ENCODE peak calls at places on chromosomes 1 and 21, in nine cellular contexts. One of them, this sample, is unnamed.

GRCh38 chr1:206766251-206766856 is 4.2 kb upstream of the IL19 start:
- DNase-seq in neural crest cell: no peak
- DNase-seq in stimulated activated CD4-positive, alpha-beta T cell treated with anti-CD3 and anti-CD28 coated beads, Interleukin-15, amount 100 ng/mL, for 1 hour: peak
- DNase-seq in SK-MEL-5: no peak
- DNase-seq in LoVo: peak
- DNase-seq in KBM-7: peak
- DNase-seq in activated naive CD4-positive, alpha-beta T cell treated with anti-CD3 and anti-CD28 coated beads, Interleukin-2, amount 50 U/mL, for 72 hours: peak
- DNase-seq in GM10248: peak
- DNase-seq in AG08396: peak
- DNase-seq in this sample: peak

GRCh38 chr21:36517366-36518075 is 37.6 kb upstream of the CLDN14 start:
- DNase-seq in SK-MEL-5: no peak
- DNase-seq in activated naive CD4-positive, alpha-beta T cell treated with anti-CD3 and anti-CD28 coated beads, Interleukin-2, amount 50 U/mL, for 72 hours: no peak
- DNase-seq in GM10248: no peak
- DNase-seq in neural crest cell: no peak
- DNase-seq in LoVo: no peak
- DNase-seq in AG08396: no peak
- DNase-seq in KBM-7: no peak
- DNase-seq in stimulated activated CD4-positive, alpha-beta T cell treated with anti-CD3 and anti-CD28 coated beads, Interleukin-15, amount 100 ng/mL, for 1 hour: no peak
- DNase-seq in this sample: no peak

GRCh38 chr1:2989976-2990375 is 31.3 kb upstream of the ACTRT2 start:
- DNase-seq in GM10248: no peak
- DNase-seq in activated naive CD4-positive, alpha-beta T cell treated with anti-CD3 and anti-CD28 coated beads, Interleukin-2, amount 50 U/mL, for 72 hours: no peak
- DNase-seq in neural crest cell: no peak
- DNase-seq in KBM-7: no peak
- DNase-seq in LoVo: no peak
- DNase-seq in stimulated activated CD4-positive, alpha-beta T cell treated with anti-CD3 and anti-CD28 coated beads, Interleukin-15, amount 100 ng/mL, for 1 hour: no peak
- DNase-seq in SK-MEL-5: no peak
- DNase-seq in AG08396: no peak
- DNase-seq in this sample: no peak

GRCh38 chr1:41915786-41916571 is 2.7 kb downstream of the HIVEP3 start:
- DNase-seq in stimulated activated CD4-positive, alpha-beta T cell treated with anti-CD3 and anti-CD28 coated beads, Interleukin-15, amount 100 ng/mL, for 1 hour: no peak
- DNase-seq in LoVo: no peak
- DNase-seq in neural crest cell: no peak
- DNase-seq in SK-MEL-5: no peak
- DNase-seq in AG08396: no peak
- DNase-seq in KBM-7: no peak
- DNase-seq in activated naive CD4-positive, alpha-beta T cell treated with anti-CD3 and anti-CD28 coated beads, Interleukin-2, amount 50 U/mL, for 72 hours: no peak
- DNase-seq in GM10248: no peak
- DNase-seq in this sample: no peak

GRCh38 chr1:208741296-208741695 is 497.1 kb upstream of the PLXNA2 start:
- DNase-seq in neural crest cell: no peak
- DNase-seq in AG08396: no peak
- DNase-seq in activated naive CD4-positive, alpha-beta T cell treated with anti-CD3 and anti-CD28 coated beads, Interleukin-2, amount 50 U/mL, for 72 hours: no peak
- DNase-seq in SK-MEL-5: no peak
- DNase-seq in stimulated activated CD4-positive, alpha-beta T cell treated with anti-CD3 and anti-CD28 coated beads, Interleukin-15, amount 100 ng/mL, for 1 hour: no peak
- DNase-seq in GM10248: no peak
- DNase-seq in KBM-7: no peak
- DNase-seq in LoVo: no peak
- DNase-seq in this sample: no peak

GRCh38 chr1:246933893-246934292 is 2.1 kb upstream of the AHCTF1 start:
- DNase-seq in stimulated activated CD4-positive, alpha-beta T cell treated with anti-CD3 and anti-CD28 coated beads, Interleukin-15, amount 100 ng/mL, for 1 hour: no peak
- DNase-seq in GM10248: no peak
- DNase-seq in LoVo: no peak
- DNase-seq in SK-MEL-5: no peak
- DNase-seq in KBM-7: no peak
- DNase-seq in neural crest cell: no peak
- DNase-seq in activated naive CD4-positive, alpha-beta T cell treated with anti-CD3 and anti-CD28 coated beads, Interleukin-2, amount 50 U/mL, for 72 hours: no peak
- DNase-seq in AG08396: no peak
- DNase-seq in this sample: no peak

GRCh38 chr1:206144605-206145004 is 27.4 kb upstream of the AVPR1B start:
- DNase-seq in KBM-7: no peak
- DNase-seq in LoVo: no peak
- DNase-seq in activated naive CD4-positive, alpha-beta T cell treated with anti-CD3 and anti-CD28 coated beads, Interleukin-2, amount 50 U/mL, for 72 hours: no peak
- DNase-seq in AG08396: no peak
- DNase-seq in stimulated activated CD4-positive, alpha-beta T cell treated with anti-CD3 and anti-CD28 coated beads, Interleukin-15, amount 100 ng/mL, for 1 hour: no peak
- DNase-seq in neural crest cell: no peak
- DNase-seq in SK-MEL-5: no peak
- DNase-seq in GM10248: no peak
- DNase-seq in this sample: no peak

GRCh38 chr1:220966874-220967631 is 87.8 kb downstream of the HLX start:
- DNase-seq in GM10248: no peak
- DNase-seq in KBM-7: no peak
- DNase-seq in neural crest cell: no peak
- DNase-seq in LoVo: no peak
- DNase-seq in SK-MEL-5: peak
- DNase-seq in stimulated activated CD4-positive, alpha-beta T cell treated with anti-CD3 and anti-CD28 coated beads, Interleukin-15, amount 100 ng/mL, for 1 hour: no peak
- DNase-seq in AG08396: no peak
- DNase-seq in activated naive CD4-positive, alpha-beta T cell treated with anti-CD3 and anti-CD28 coated beads, Interleukin-2, amount 50 U/mL, for 72 hours: no peak
- DNase-seq in this sample: no peak

GRCh38 chr1:208604295-208604694 is 360.1 kb upstream of the PLXNA2 start:
- DNase-seq in neural crest cell: no peak
- DNase-seq in SK-MEL-5: peak
- DNase-seq in stimulated activated CD4-positive, alpha-beta T cell treated with anti-CD3 and anti-CD28 coated beads, Interleukin-15, amount 100 ng/mL, for 1 hour: no peak
- DNase-seq in activated naive CD4-positive, alpha-beta T cell treated with anti-CD3 and anti-CD28 coated beads, Interleukin-2, amount 50 U/mL, for 72 hours: no peak
- DNase-seq in GM10248: peak
- DNase-seq in LoVo: no peak
- DNase-seq in KBM-7: no peak
- DNase-seq in AG08396: no peak
- DNase-seq in this sample: no peak

GRCh38 chr1:153771841-153772593 is 3.2 kb upstream of the SLC27A3 start:
- DNase-seq in SK-MEL-5: peak
- DNase-seq in AG08396: no peak
- DNase-seq in GM10248: no peak
- DNase-seq in stimulated activated CD4-positive, alpha-beta T cell treated with anti-CD3 and anti-CD28 coated beads, Interleukin-15, amount 100 ng/mL, for 1 hour: no peak
- DNase-seq in LoVo: no peak
- DNase-seq in activated naive CD4-positive, alpha-beta T cell treated with anti-CD3 and anti-CD28 coated beads, Interleukin-2, amount 50 U/mL, for 72 hours: no peak
- DNase-seq in KBM-7: peak
- DNase-seq in neural crest cell: peak
- DNase-seq in this sample: no peak

GRCh38 chr1:84715620-84716019 is 25.4 kb upstream of the SSX2IP start:
- DNase-seq in AG08396: no peak
- DNase-seq in activated naive CD4-positive, alpha-beta T cell treated with anti-CD3 and anti-CD28 coated beads, Interleukin-2, amount 50 U/mL, for 72 hours: no peak
- DNase-seq in LoVo: no peak
- DNase-seq in SK-MEL-5: no peak
- DNase-seq in KBM-7: no peak
- DNase-seq in GM10248: no peak
- DNase-seq in stimulated activated CD4-positive, alpha-beta T cell treated with anti-CD3 and anti-CD28 coated beads, Interleukin-15, amount 100 ng/mL, for 1 hour: no peak
- DNase-seq in neural crest cell: no peak
- DNase-seq in this sample: no peak

GRCh38 chr1:68100571-68100970 is 50.1 kb upstream of the DIRAS3 start:
- DNase-seq in AG08396: no peak
- DNase-seq in GM10248: no peak
- DNase-seq in neural crest cell: no peak
- DNase-seq in KBM-7: no peak
- DNase-seq in activated naive CD4-positive, alpha-beta T cell treated with anti-CD3 and anti-CD28 coated beads, Interleukin-2, amount 50 U/mL, for 72 hours: no peak
- DNase-seq in SK-MEL-5: no peak
- DNase-seq in stimulated activated CD4-positive, alpha-beta T cell treated with anti-CD3 and anti-CD28 coated beads, Interleukin-15, amount 100 ng/mL, for 1 hour: no peak
- DNase-seq in LoVo: no peak
- DNase-seq in this sample: no peak

GRCh38 chr21:34989337-34990151 is 59.6 kb downstream of the RUNX1 start:
- DNase-seq in activated naive CD4-positive, alpha-beta T cell treated with anti-CD3 and anti-CD28 coated beads, Interleukin-2, amount 50 U/mL, for 72 hours: peak
- DNase-seq in AG08396: no peak
- DNase-seq in neural crest cell: no peak
- DNase-seq in SK-MEL-5: no peak
- DNase-seq in KBM-7: no peak
- DNase-seq in GM10248: peak
- DNase-seq in LoVo: no peak
- DNase-seq in stimulated activated CD4-positive, alpha-beta T cell treated with anti-CD3 and anti-CD28 coated beads, Interleukin-15, amount 100 ng/mL, for 1 hour: peak
- DNase-seq in this sample: no peak

GRCh38 chr21:16075594-16076282 is 346.0 kb downstream of the USP25 start:
- DNase-seq in activated naive CD4-positive, alpha-beta T cell treated with anti-CD3 and anti-CD28 coated beads, Interleukin-2, amount 50 U/mL, for 72 hours: no peak
- DNase-seq in neural crest cell: no peak
- DNase-seq in AG08396: no peak
- DNase-seq in KBM-7: no peak
- DNase-seq in stimulated activated CD4-positive, alpha-beta T cell treated with anti-CD3 and anti-CD28 coated beads, Interleukin-15, amount 100 ng/mL, for 1 hour: no peak
- DNase-seq in GM10248: no peak
- DNase-seq in LoVo: no peak
- DNase-seq in SK-MEL-5: no peak
- DNase-seq in this sample: no peak

GRCh38 chr1:235011599-235012435 is 116.8 kb downstream of the TOMM20 start:
- DNase-seq in KBM-7: peak
- DNase-seq in stimulated activated CD4-positive, alpha-beta T cell treated with anti-CD3 and anti-CD28 coated beads, Interleukin-15, amount 100 ng/mL, for 1 hour: peak
- DNase-seq in GM10248: peak
- DNase-seq in AG08396: peak
- DNase-seq in LoVo: peak
- DNase-seq in activated naive CD4-positive, alpha-beta T cell treated with anti-CD3 and anti-CD28 coated beads, Interleukin-2, amount 50 U/mL, for 72 hours: peak
- DNase-seq in neural crest cell: no peak
- DNase-seq in SK-MEL-5: no peak
- DNase-seq in this sample: peak

GRCh38 chr1:32984090-32984828 is 19.6 kb upstream of the RNF19B start:
- DNase-seq in activated naive CD4-positive, alpha-beta T cell treated with anti-CD3 and anti-CD28 coated beads, Interleukin-2, amount 50 U/mL, for 72 hours: no peak
- DNase-seq in KBM-7: no peak
- DNase-seq in AG08396: peak
- DNase-seq in stimulated activated CD4-positive, alpha-beta T cell treated with anti-CD3 and anti-CD28 coated beads, Interleukin-15, amount 100 ng/mL, for 1 hour: no peak
- DNase-seq in neural crest cell: no peak
- DNase-seq in SK-MEL-5: no peak
- DNase-seq in GM10248: no peak
- DNase-seq in LoVo: no peak
- DNase-seq in this sample: no peak

GRCh38 chr1:9724706-9725476 is 73.4 kb downstream of the PIK3CD start:
- DNase-seq in neural crest cell: peak
- DNase-seq in KBM-7: peak
- DNase-seq in stimulated activated CD4-positive, alpha-beta T cell treated with anti-CD3 and anti-CD28 coated beads, Interleukin-15, amount 100 ng/mL, for 1 hour: peak
- DNase-seq in LoVo: peak
- DNase-seq in GM10248: peak
- DNase-seq in SK-MEL-5: peak
- DNase-seq in activated naive CD4-positive, alpha-beta T cell treated with anti-CD3 and anti-CD28 coated beads, Interleukin-2, amount 50 U/mL, for 72 hours: no peak
- DNase-seq in AG08396: peak
- DNase-seq in this sample: peak

GRCh38 chr1:150472606-150473200 is 14.5 kb upstream of the TARS2 start:
- DNase-seq in KBM-7: no peak
- DNase-seq in stimulated activated CD4-positive, alpha-beta T cell treated with anti-CD3 and anti-CD28 coated beads, Interleukin-15, amount 100 ng/mL, for 1 hour: no peak
- DNase-seq in neural crest cell: no peak
- DNase-seq in LoVo: no peak
- DNase-seq in AG08396: no peak
- DNase-seq in SK-MEL-5: no peak
- DNase-seq in activated naive CD4-positive, alpha-beta T cell treated with anti-CD3 and anti-CD28 coated beads, Interleukin-2, amount 50 U/mL, for 72 hours: no peak
- DNase-seq in GM10248: no peak
- DNase-seq in this sample: no peak

GRCh38 chr1:244048566-244049141 is 2.4 kb upstream of the ZBTB18 start:
- DNase-seq in AG08396: no peak
- DNase-seq in activated naive CD4-positive, alpha-beta T cell treated with anti-CD3 and anti-CD28 coated beads, Interleukin-2, amount 50 U/mL, for 72 hours: peak
- DNase-seq in SK-MEL-5: no peak
- DNase-seq in LoVo: peak
- DNase-seq in stimulated activated CD4-positive, alpha-beta T cell treated with anti-CD3 and anti-CD28 coated beads, Interleukin-15, amount 100 ng/mL, for 1 hour: no peak
- DNase-seq in KBM-7: no peak
- DNase-seq in neural crest cell: no peak
- DNase-seq in GM10248: no peak
- DNase-seq in this sample: no peak

GRCh38 chr1:45850017-45850416 is 46.6 kb downstream of the MAST2 start:
- DNase-seq in KBM-7: no peak
- DNase-seq in GM10248: no peak
- DNase-seq in AG08396: no peak
- DNase-seq in activated naive CD4-positive, alpha-beta T cell treated with anti-CD3 and anti-CD28 coated beads, Interleukin-2, amount 50 U/mL, for 72 hours: no peak
- DNase-seq in LoVo: no peak
- DNase-seq in stimulated activated CD4-positive, alpha-beta T cell treated with anti-CD3 and anti-CD28 coated beads, Interleukin-15, amount 100 ng/mL, for 1 hour: no peak
- DNase-seq in neural crest cell: no peak
- DNase-seq in SK-MEL-5: no peak
- DNase-seq in this sample: no peak

GRCh38 chr1:82260051-82260450 is 459.3 kb downstream of the ADGRL2 start:
- DNase-seq in SK-MEL-5: no peak
- DNase-seq in GM10248: no peak
- DNase-seq in AG08396: no peak
- DNase-seq in activated naive CD4-positive, alpha-beta T cell treated with anti-CD3 and anti-CD28 coated beads, Interleukin-2, amount 50 U/mL, for 72 hours: no peak
- DNase-seq in neural crest cell: no peak
- DNase-seq in LoVo: no peak
- DNase-seq in KBM-7: no peak
- DNase-seq in stimulated activated CD4-positive, alpha-beta T cell treated with anti-CD3 and anti-CD28 coated beads, Interleukin-15, amount 100 ng/mL, for 1 hour: no peak
- DNase-seq in this sample: no peak

GRCh38 chr1:168762473-168762872 is 33.5 kb upstream of the DPT start:
- DNase-seq in SK-MEL-5: no peak
- DNase-seq in KBM-7: no peak
- DNase-seq in LoVo: no peak
- DNase-seq in AG08396: no peak
- DNase-seq in activated naive CD4-positive, alpha-beta T cell treated with anti-CD3 and anti-CD28 coated beads, Interleukin-2, amount 50 U/mL, for 72 hours: no peak
- DNase-seq in stimulated activated CD4-positive, alpha-beta T cell treated with anti-CD3 and anti-CD28 coated beads, Interleukin-15, amount 100 ng/mL, for 1 hour: no peak
- DNase-seq in neural crest cell: no peak
- DNase-seq in GM10248: no peak
- DNase-seq in this sample: no peak

GRCh38 chr1:39165049-39165448 is 39.4 kb upstream of the MACF1 start:
- DNase-seq in GM10248: no peak
- DNase-seq in KBM-7: no peak
- DNase-seq in neural crest cell: no peak
- DNase-seq in activated naive CD4-positive, alpha-beta T cell treated with anti-CD3 and anti-CD28 coated beads, Interleukin-2, amount 50 U/mL, for 72 hours: no peak
- DNase-seq in LoVo: no peak
- DNase-seq in SK-MEL-5: no peak
- DNase-seq in AG08396: no peak
- DNase-seq in stimulated activated CD4-positive, alpha-beta T cell treated with anti-CD3 and anti-CD28 coated beads, Interleukin-15, amount 100 ng/mL, for 1 hour: no peak
- DNase-seq in this sample: no peak

GRCh38 chr1:167791281-167792209 is 69.8 kb downstream of the MPZL1 start:
- DNase-seq in neural crest cell: no peak
- DNase-seq in SK-MEL-5: peak
- DNase-seq in stimulated activated CD4-positive, alpha-beta T cell treated with anti-CD3 and anti-CD28 coated beads, Interleukin-15, amount 100 ng/mL, for 1 hour: no peak
- DNase-seq in AG08396: peak
- DNase-seq in GM10248: no peak
- DNase-seq in LoVo: no peak
- DNase-seq in KBM-7: peak
- DNase-seq in activated naive CD4-positive, alpha-beta T cell treated with anti-CD3 and anti-CD28 coated beads, Interleukin-2, amount 50 U/mL, for 72 hours: no peak
- DNase-seq in this sample: no peak

GRCh38 chr21:32533053-32533452 is 52.3 kb downstream of the TCP10L start:
- DNase-seq in GM10248: no peak
- DNase-seq in AG08396: no peak
- DNase-seq in LoVo: no peak
- DNase-seq in stimulated activated CD4-positive, alpha-beta T cell treated with anti-CD3 and anti-CD28 coated beads, Interleukin-15, amount 100 ng/mL, for 1 hour: no peak
- DNase-seq in neural crest cell: no peak
- DNase-seq in SK-MEL-5: no peak
- DNase-seq in activated naive CD4-positive, alpha-beta T cell treated with anti-CD3 and anti-CD28 coated beads, Interleukin-2, amount 50 U/mL, for 72 hours: no peak
- DNase-seq in KBM-7: no peak
- DNase-seq in this sample: no peak

GRCh38 chr1:97640677-97641076 is 280.2 kb downstream of the DPYD start:
- DNase-seq in activated naive CD4-positive, alpha-beta T cell treated with anti-CD3 and anti-CD28 coated beads, Interleukin-2, amount 50 U/mL, for 72 hours: no peak
- DNase-seq in LoVo: no peak
- DNase-seq in KBM-7: no peak
- DNase-seq in SK-MEL-5: no peak
- DNase-seq in stimulated activated CD4-positive, alpha-beta T cell treated with anti-CD3 and anti-CD28 coated beads, Interleukin-15, amount 100 ng/mL, for 1 hour: no peak
- DNase-seq in AG08396: no peak
- DNase-seq in GM10248: no peak
- DNase-seq in neural crest cell: no peak
- DNase-seq in this sample: no peak

GRCh38 chr1:156859523-156860112 is 701 bp upstream of the INSRR start:
- DNase-seq in AG08396: peak
- DNase-seq in LoVo: no peak
- DNase-seq in activated naive CD4-positive, alpha-beta T cell treated with anti-CD3 and anti-CD28 coated beads, Interleukin-2, amount 50 U/mL, for 72 hours: no peak
- DNase-seq in GM10248: peak
- DNase-seq in neural crest cell: peak
- DNase-seq in SK-MEL-5: no peak
- DNase-seq in KBM-7: no peak
- DNase-seq in stimulated activated CD4-positive, alpha-beta T cell treated with anti-CD3 and anti-CD28 coated beads, Interleukin-15, amount 100 ng/mL, for 1 hour: no peak
- DNase-seq in this sample: no peak

GRCh38 chr1:230717251-230717650 is 3.3 kb upstream of the AGT start:
- DNase-seq in neural crest cell: no peak
- DNase-seq in stimulated activated CD4-positive, alpha-beta T cell treated with anti-CD3 and anti-CD28 coated beads, Interleukin-15, amount 100 ng/mL, for 1 hour: no peak
- DNase-seq in KBM-7: no peak
- DNase-seq in LoVo: no peak
- DNase-seq in SK-MEL-5: peak
- DNase-seq in GM10248: no peak
- DNase-seq in AG08396: no peak
- DNase-seq in activated naive CD4-positive, alpha-beta T cell treated with anti-CD3 and anti-CD28 coated beads, Interleukin-2, amount 50 U/mL, for 72 hours: no peak
- DNase-seq in this sample: no peak

GRCh38 chr1:76129731-76130130 is 55.2 kb downstream of the ST6GALNAC3 start:
- DNase-seq in AG08396: no peak
- DNase-seq in activated naive CD4-positive, alpha-beta T cell treated with anti-CD3 and anti-CD28 coated beads, Interleukin-2, amount 50 U/mL, for 72 hours: no peak
- DNase-seq in LoVo: no peak
- DNase-seq in KBM-7: no peak
- DNase-seq in neural crest cell: no peak
- DNase-seq in GM10248: no peak
- DNase-seq in SK-MEL-5: no peak
- DNase-seq in stimulated activated CD4-positive, alpha-beta T cell treated with anti-CD3 and anti-CD28 coated beads, Interleukin-15, amount 100 ng/mL, for 1 hour: no peak
- DNase-seq in this sample: no peak

GRCh38 chr1:44807364-44808062 is 362 bp upstream of the DYNLT4 start:
- DNase-seq in SK-MEL-5: peak
- DNase-seq in neural crest cell: peak
- DNase-seq in LoVo: peak
- DNase-seq in activated naive CD4-positive, alpha-beta T cell treated with anti-CD3 and anti-CD28 coated beads, Interleukin-2, amount 50 U/mL, for 72 hours: peak
- DNase-seq in KBM-7: peak
- DNase-seq in stimulated activated CD4-positive, alpha-beta T cell treated with anti-CD3 and anti-CD28 coated beads, Interleukin-15, amount 100 ng/mL, for 1 hour: peak
- DNase-seq in GM10248: peak
- DNase-seq in AG08396: peak
- DNase-seq in this sample: peak

GRCh38 chr1:121586369-121587229 is 401.8 kb downstream of the SRGAP2C start:
- DNase-seq in KBM-7: peak
- DNase-seq in SK-MEL-5: no peak
- DNase-seq in neural crest cell: no peak
- DNase-seq in GM10248: no peak
- DNase-seq in activated naive CD4-positive, alpha-beta T cell treated with anti-CD3 and anti-CD28 coated beads, Interleukin-2, amount 50 U/mL, for 72 hours: no peak
- DNase-seq in LoVo: no peak
- DNase-seq in stimulated activated CD4-positive, alpha-beta T cell treated with anti-CD3 and anti-CD28 coated beads, Interleukin-15, amount 100 ng/mL, for 1 hour: no peak
- DNase-seq in AG08396: no peak
- DNase-seq in this sample: no peak